ENCODE peak calls at places on chromosome 16, in seven cellular contexts. C is H54; D is stimulated activated naive CD4-positive, alpha-beta T cell; N is AG04450; E is AG10803; M is lower leg skin; J is HAP-1. Q is an unnamed sample.

GRCh38 chr16:88772871-88773811 is 11.9 kb downstream of the PIEZO1 start:
- DNase-seq in C (peak; percentile 86), N (peak; percentile 86), J (no peak), D (no peak), M (no peak), E (peak; percentile 95), Q (no peak)

GRCh38 chr16:979859-980594 is 1.5 kb upstream of the SOX8 start:
- DNase-seq in D (no peak), M (no peak), C (no peak), J (no peak), N (no peak), E (no peak), Q (no peak)

GRCh38 chr16:69031877-69032301 is 73.6 kb upstream of the HAS3 start:
- DNase-seq in E (no peak), M (peak; percentile 60), C (no peak), D (no peak), N (no peak), J (no peak), Q (no peak)

GRCh38 chr16:47574091-47575054 is 113.2 kb downstream of the PHKB start:
- DNase-seq in D (no peak), N (no peak), M (no peak), C (no peak), J (peak; percentile 16), E (peak; percentile 45), Q (no peak)

GRCh38 chr16:66898207-66898606 is 17.9 kb downstream of the PDP2 start:
- DNase-seq in E (peak; percentile 74), J (no peak), D (no peak), C (no peak), N (no peak), M (no peak), Q (no peak)

GRCh38 chr16:239948-240277 is 5.3 kb downstream of the FAM234A start:
- DNase-seq in M (no peak), D (no peak), J (no peak), E (peak; percentile 34), C (no peak), N (no peak), Q (no peak)

GRCh38 chr16:17359778-17360177 is 111.0 kb downstream of the XYLT1 start:
- DNase-seq in M (no peak), E (peak; percentile 73), J (no peak), N (no peak), D (no peak), C (no peak), Q (no peak)

GRCh38 chr16:85291302-85292148 is 179.3 kb upstream of the CIBAR2 start:
- DNase-seq in C (no peak), N (no peak), E (no peak), J (no peak), M (no peak), D (no peak), Q (no peak)

GRCh38 chr16:65845466-65846209 is 520.9 kb upstream of the CDH5 start:
- DNase-seq in C (no peak), D (no peak), J (no peak), N (no peak), E (peak; percentile 23), M (peak; percentile 39), Q (no peak)

GRCh38 chr16:12064291-12064690 is 87.8 kb downstream of the SNX29 start:
- DNase-seq in D (no peak), J (no peak), N (no peak), M (no peak), E (no peak), C (no peak), Q (no peak)

Q was measured in A549.